ENCODE peak calls at places on chromosomes 2 and 18, in four cellular contexts. P is A549, S is RWPE2, U is cardiac muscle cell. R is an unnamed sample. For H3K9me3, the result is how much of the 10 kb centered on the place peaks cover.

GRCh38 chr2:236545814-236546480 is 23.7 kb upstream of the ACKR3 start:
- DNase-seq in P (no peak), S (no peak), U (peak), R (no peak)

GRCh38 chr2:237563816-237564215 is 2.6 kb upstream of the PRLH start:
- DNase-seq in P (no peak), S (no peak), U (peak), R (no peak)

GRCh38 chr2:132814651-132815050 is 144.6 kb upstream of the LYPD1 start:
- DNase-seq in P (no peak), S (no peak), U (peak), R (no peak)

GRCh38 chr18:22345733-22346132 is 72.0 kb downstream of the CTAGE1 start:
- DNase-seq in P (no peak), S (no peak), U (no peak), R (no peak)

GRCh38 chr18:69895081-69896047 is 52.3 kb downstream of the CD226 start:
- DNase-seq in P (no peak), S (no peak), U (no peak), R (no peak)

GRCh38 chr2:69947078-69947801 is 14.2 kb downstream of the ASPRV1 start:
- DNase-seq in P (no peak), S (no peak), U (no peak), R (no peak)

GRCh38 chr18:47724186-47724975 is 206.1 kb downstream of the SMAD2 start:
- DNase-seq in P (no peak), S (no peak), U (no peak), R (no peak)

GRCh38 chr18:73615506-73615905 is 532.1 kb downstream of the FBXO15 start:
- DNase-seq in P (no peak), S (no peak), U (no peak), R (no peak)

GRCh38 chr2:215737496-215737895 is 275.9 kb downstream of the MREG start:
- DNase-seq in P (no peak), S (no peak), U (no peak), R (no peak)

GRCh38 chr2:50782543-50782942 is 249.4 kb downstream of the NRXN1 start:
- DNase-seq in P (no peak), S (no peak), U (no peak), R (no peak)

GRCh38 chr2:174336403-174337336 is 1.9 kb downstream of the SP9 start:
- DNase-seq in P (no peak), S (no peak), U (no peak), R (no peak)

GRCh38 chr18:57743008-57743407 is 60.1 kb downstream of the ATP8B1 start:
- DNase-seq in P (no peak), S (no peak), U (peak), R (no peak)

GRCh38 chr2:231069379-231070054 is 12.8 kb downstream of the PSMD1 start:
- DNase-seq in P (no peak), S (no peak), U (peak), R (no peak)

GRCh38 chr2:219278655-219279150 is 463 bp upstream of the DNAJB2 start:
- DNase-seq in P (no peak), S (no peak), U (no peak), R (no peak)

GRCh38 chr2:54666131-54666637 is 57.3 kb upstream of the EML6 start:
- DNase-seq in P (no peak), S (no peak), U (peak), R (no peak)

GRCh38 chr2:65749549-65749948 is 317.1 kb upstream of the SPRED2 start:
- DNase-seq in P (no peak), S (no peak), U (peak), R (no peak)

GRCh38 chr2:95329891-95330822 is 33.0 kb downstream of the KCNIP3 start:
- DNase-seq in P (no peak), S (no peak), U (no peak), R (no peak)

GRCh38 chr2:239106314-239106908 is 258.5 kb downstream of the TWIST2 start:
- DNase-seq in P (peak), S (no peak), U (peak), R (no peak)

GRCh38 chr18:598053-598665 is 1.4 kb downstream of the CLUL1 start:
- DNase-seq in P (no peak), S (no peak), U (no peak), R (peak)

GRCh38 chr2:74648009-74648443 is at the start of gene M1AP:
- DNase-seq in P (no peak), S (no peak), U (no peak), R (no peak)

GRCh38 chr18:45245036-45245638 is 370.1 kb upstream of the SLC14A2 start:
- DNase-seq in P (no peak), S (no peak), U (no peak), R (no peak)

GRCh38 chr2:191713837-191714236 is 35.9 kb downstream of the NABP1 start:
- DNase-seq in P (no peak), S (no peak), U (no peak), R (no peak)

GRCh38 chr2:222707689-222708273 is 36.3 kb downstream of the MOGAT1 start:
- DNase-seq in P (no peak), S (no peak), U (peak), R (no peak)

GRCh38 chr2:190432567-190433231 is 24.5 kb downstream of the MFSD6 start:
- DNase-seq in P (no peak), S (no peak), U (no peak), R (no peak)

GRCh38 chr18:45621068-45621511 is 5.8 kb downstream of the SLC14A2 start:
- DNase-seq in P (peak), S (no peak), U (peak), R (no peak)

GRCh38 chr2:102256874-102257462 is 54.4 kb upstream of the IL1RL1 start:
- DNase-seq in P (no peak), S (no peak), U (no peak), R (no peak)

GRCh38 chr18:13811993-13812392 is 12.0 kb upstream of the MC5R start:
- DNase-seq in P (peak), S (no peak), U (no peak), R (no peak)

GRCh38 chr18:79875931-79876461 is 75.5 kb downstream of the SLC66A2 start:
- DNase-seq in P (no peak), S (no peak), U (no peak), R (no peak)

GRCh38 chr2:152655880-152656279 is 61.4 kb downstream of the PRPF40A start:
- DNase-seq in P (no peak), S (no peak), U (no peak), R (no peak)

GRCh38 chr2:151973901-151974199 is 125.0 kb downstream of the CACNB4 start:
- DNase-seq in P (no peak), S (no peak), U (peak), R (no peak)

GRCh38 chr2:167908786-167909185 is 338.6 kb downstream of the STK39 start:
- DNase-seq in P (no peak), S (no peak), U (no peak), R (no peak)

GRCh38 chr2:195308163-195308562 is 348.9 kb upstream of the SLC39A10 start:
- DNase-seq in P (no peak), S (no peak), U (no peak), R (no peak)

GRCh38 chr2:161039071-161039470 is 121.2 kb upstream of the TANK start:
- DNase-seq in P (no peak), S (no peak), U (no peak), R (no peak)

GRCh38 chr2:141506116-141506515 is 624.7 kb downstream of the LRP1B start:
- DNase-seq in P (no peak), S (no peak), U (no peak), R (no peak)

GRCh38 chr18:3067213-3068118 is 54.5 kb upstream of the LPIN2 start:
- DNase-seq in P (no peak), S (no peak), U (no peak), R (no peak)

GRCh38 chr2:17289669-17290068 is 228.6 kb downstream of the RAD51AP2 start:
- DNase-seq in P (no peak), S (no peak), U (no peak), R (no peak)
- H3K27ac ChIP-seq in P (no peak), S (no peak), U (no peak), R (no peak)

GRCh38 chr2:13770279-13770678 is 862.2 kb upstream of the LRATD1 start:
- DNase-seq in P (no peak), S (no peak), U (no peak), R (no peak)

GRCh38 chr2:13768274-13768673 is 864.2 kb upstream of the LRATD1 start:
- DNase-seq in P (no peak), S (no peak), U (no peak), R (no peak)
- H3K9me3 ChIP-seq in P (under half), S (under half), U (under half), R (under half)

GRCh38 chr18:42025491-42025890 is 70.5 kb downstream of the PIK3C3 start:
- DNase-seq in P (no peak), S (no peak), U (no peak), R (no peak)
- H3K27ac ChIP-seq in P (no peak), S (no peak), U (no peak), R (no peak)

GRCh38 chr2:83435989-83436388 is 1023.1 kb downstream of the SUCLG1 start:
- DNase-seq in P (no peak), S (no peak), U (no peak), R (no peak)
- H3K9me3 ChIP-seq in P (under half), S (under half), U (under half), R (under half)

DNA sequence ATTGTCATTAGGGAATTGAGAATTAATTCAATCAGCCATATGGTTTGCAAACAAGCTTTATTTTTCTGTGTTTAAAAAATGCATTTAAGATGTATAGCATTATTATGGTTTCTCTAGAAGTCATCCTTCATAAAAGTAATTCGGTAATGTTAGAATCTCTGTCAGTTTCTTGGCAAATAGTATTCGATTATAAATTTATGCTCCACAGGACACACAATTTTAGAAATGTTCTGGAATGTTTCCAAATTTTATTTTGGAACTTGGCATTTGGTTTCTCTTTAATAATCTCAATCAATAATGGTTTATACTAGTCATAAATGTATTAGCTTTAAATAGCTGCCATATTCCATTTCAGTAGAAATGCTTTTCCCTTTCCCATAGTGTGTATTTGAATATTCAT is 156.4 kb downstream of the PLCL1 start:
- DNase-seq in P (no peak), S (no peak), U (no peak), R (no peak)
- H3K27ac ChIP-seq in P (no peak), S (no peak), U (no peak), R (no peak)

DNA sequence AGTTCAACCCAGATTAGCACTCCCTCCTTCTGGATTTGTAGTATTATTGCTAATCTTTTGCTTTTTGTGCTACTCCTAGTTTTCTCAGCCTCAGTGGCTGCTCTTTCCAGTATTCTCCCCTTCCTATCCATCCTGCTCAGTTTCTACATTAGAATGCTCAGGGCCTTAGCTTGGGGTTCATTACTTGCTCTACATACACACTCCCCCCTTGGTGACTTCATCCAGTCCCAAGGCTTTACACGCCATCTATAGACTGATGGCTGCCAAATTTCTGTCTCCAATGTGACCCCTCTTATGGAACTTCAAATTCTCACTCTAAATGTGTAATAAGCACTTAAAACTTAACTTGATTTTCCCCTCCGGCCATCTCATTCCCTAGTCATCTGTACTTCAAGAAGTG is 425.4 kb upstream of the FANCL start:
- DNase-seq in P (no peak), S (no peak), U (no peak), R (no peak)
- H3K9me3 ChIP-seq in P (under half), S (under half), U (under half), R (under half)